ENCODE peak calls at places on chromosomes 5 and 9, in nine cellular contexts. One of them, this sample, is unnamed.

GRCh38 chr9:6909186-6909585 is 151.4 kb downstream of the KDM4C start:
- DNase-seq in astrocyte: no peak
- DNase-seq in AG04450: no peak
- DNase-seq in lung: no peak
- DNase-seq in A673: no peak
- DNase-seq in astrocyte of the cerebellum: no peak
- DNase-seq in mammary epithelial cell: no peak
- DNase-seq in MM.1S: no peak
- DNase-seq in cardiac fibroblast: no peak
- DNase-seq in this sample: peak

GRCh38 chr9:129305246-129305645 is 127.2 kb upstream of the IER5L start:
- DNase-seq in astrocyte: no peak
- DNase-seq in AG04450: no peak
- DNase-seq in lung: no peak
- DNase-seq in A673: no peak
- DNase-seq in astrocyte of the cerebellum: no peak
- DNase-seq in mammary epithelial cell: no peak
- DNase-seq in MM.1S: no peak
- DNase-seq in cardiac fibroblast: no peak
- DNase-seq in this sample: no peak

GRCh38 chr5:66967102-66967501 is 229.5 kb downstream of the CD180 start:
- DNase-seq in astrocyte: peak
- DNase-seq in AG04450: peak
- DNase-seq in lung: no peak
- DNase-seq in A673: no peak
- DNase-seq in astrocyte of the cerebellum: no peak
- DNase-seq in mammary epithelial cell: no peak
- DNase-seq in MM.1S: no peak
- DNase-seq in cardiac fibroblast: peak
- DNase-seq in this sample: no peak

GRCh38 chr9:120696551-120697230 is 17.6 kb downstream of the MEGF9 start:
- DNase-seq in astrocyte: no peak
- DNase-seq in AG04450: no peak
- DNase-seq in lung: no peak
- DNase-seq in A673: no peak
- DNase-seq in astrocyte of the cerebellum: no peak
- DNase-seq in mammary epithelial cell: peak
- DNase-seq in MM.1S: no peak
- DNase-seq in cardiac fibroblast: peak
- DNase-seq in this sample: no peak

GRCh38 chr5:56319281-56320242 is 86.4 kb upstream of the ANKRD55 start:
- DNase-seq in astrocyte: peak
- DNase-seq in AG04450: peak
- DNase-seq in lung: peak
- DNase-seq in A673: peak
- DNase-seq in astrocyte of the cerebellum: no peak
- DNase-seq in mammary epithelial cell: peak
- DNase-seq in MM.1S: no peak
- DNase-seq in cardiac fibroblast: peak
- DNase-seq in this sample: no peak

GRCh38 chr9:5982352-5982751 is 33.1 kb downstream of the RANBP6 start:
- DNase-seq in astrocyte: no peak
- DNase-seq in AG04450: no peak
- DNase-seq in lung: no peak
- DNase-seq in A673: no peak
- DNase-seq in astrocyte of the cerebellum: no peak
- DNase-seq in mammary epithelial cell: no peak
- DNase-seq in MM.1S: no peak
- DNase-seq in cardiac fibroblast: no peak
- DNase-seq in this sample: no peak

GRCh38 chr5:93874080-93874479 is 132.7 kb upstream of the POU5F2 start:
- DNase-seq in astrocyte: peak
- DNase-seq in AG04450: no peak
- DNase-seq in lung: no peak
- DNase-seq in A673: no peak
- DNase-seq in astrocyte of the cerebellum: peak
- DNase-seq in mammary epithelial cell: peak
- DNase-seq in MM.1S: no peak
- DNase-seq in cardiac fibroblast: peak
- DNase-seq in this sample: no peak

GRCh38 chr9:81798606-81799005 is 109.3 kb upstream of the TLE1 start:
- DNase-seq in astrocyte: peak
- DNase-seq in AG04450: peak
- DNase-seq in lung: no peak
- DNase-seq in A673: no peak
- DNase-seq in astrocyte of the cerebellum: no peak
- DNase-seq in mammary epithelial cell: no peak
- DNase-seq in MM.1S: no peak
- DNase-seq in cardiac fibroblast: no peak
- DNase-seq in this sample: no peak

GRCh38 chr5:91038180-91038808 is 344.8 kb downstream of the ARRDC3 start:
- DNase-seq in astrocyte: peak
- DNase-seq in AG04450: no peak
- DNase-seq in lung: no peak
- DNase-seq in A673: peak
- DNase-seq in astrocyte of the cerebellum: no peak
- DNase-seq in mammary epithelial cell: no peak
- DNase-seq in MM.1S: no peak
- DNase-seq in cardiac fibroblast: no peak
- DNase-seq in this sample: no peak

GRCh38 chr9:133961226-133962165 is 30.6 kb downstream of the VAV2 start:
- DNase-seq in astrocyte: no peak
- DNase-seq in AG04450: no peak
- DNase-seq in lung: no peak
- DNase-seq in A673: no peak
- DNase-seq in astrocyte of the cerebellum: no peak
- DNase-seq in mammary epithelial cell: no peak
- DNase-seq in MM.1S: no peak
- DNase-seq in cardiac fibroblast: no peak
- DNase-seq in this sample: no peak

DNA sequence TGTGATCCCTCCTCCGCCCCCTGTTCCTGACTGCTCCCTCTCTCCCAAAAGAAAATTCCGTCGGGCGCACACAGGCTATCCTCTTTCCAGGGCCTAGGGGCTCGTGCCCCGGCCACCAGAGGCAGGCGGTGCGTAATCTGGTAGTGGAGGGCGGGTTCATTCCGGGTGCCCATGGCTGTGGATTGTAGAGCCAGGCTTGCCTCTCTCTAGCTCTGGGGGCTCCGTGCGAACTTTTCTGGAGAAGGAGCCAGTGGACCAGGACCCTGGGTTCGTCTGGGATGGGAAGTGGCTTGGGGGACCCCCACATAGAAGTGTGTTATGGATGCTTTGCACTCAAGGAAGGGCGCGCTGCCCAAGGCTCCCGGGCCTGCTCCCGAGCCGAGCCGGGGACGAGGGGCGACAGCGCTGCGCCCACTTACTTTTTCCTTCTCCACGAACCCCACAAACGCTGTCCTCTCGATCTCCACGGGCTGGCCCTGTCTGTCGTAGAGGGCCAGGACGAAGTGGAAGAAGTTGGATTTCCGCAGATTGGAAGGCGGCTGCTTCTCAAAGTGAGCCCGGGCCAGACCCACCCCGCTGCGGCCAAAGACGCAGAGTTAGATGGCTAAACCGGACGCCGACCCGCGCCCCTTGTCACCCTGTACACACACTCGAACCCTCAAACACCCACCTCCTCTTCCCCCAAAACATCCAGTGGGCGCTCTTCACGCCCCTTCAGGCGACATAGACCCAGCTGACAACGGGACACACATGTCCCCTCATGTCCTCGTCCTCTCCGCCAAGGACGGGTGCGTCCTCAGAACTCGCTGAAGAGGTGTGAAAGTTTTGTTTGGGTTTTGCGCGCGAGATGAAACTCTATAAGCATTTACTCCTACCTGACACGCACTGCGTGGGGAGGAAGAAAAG is 2.9 kb downstream of the EBF1 start:
- DNase-seq in astrocyte: no peak
- DNase-seq in AG04450: no peak
- DNase-seq in lung: no peak
- DNase-seq in A673: no peak
- DNase-seq in astrocyte of the cerebellum: no peak
- DNase-seq in mammary epithelial cell: no peak
- DNase-seq in MM.1S: no peak
- DNase-seq in cardiac fibroblast: peak
- DNase-seq in this sample: no peak
- H3K4me3 ChIP-seq in astrocyte: peak
- H3K4me3 ChIP-seq in AG04450: no peak
- H3K4me3 ChIP-seq in lung: peak
- H3K4me3 ChIP-seq in A673: no peak
- H3K4me3 ChIP-seq in astrocyte of the cerebellum: peak
- H3K4me3 ChIP-seq in mammary epithelial cell: no peak
- H3K4me3 ChIP-seq in MM.1S: no peak
- H3K4me3 ChIP-seq in cardiac fibroblast: peak
- H3K4me3 ChIP-seq in this sample: no peak

GRCh38 chr9:15492485-15493150 is 18.2 kb downstream of the PSIP1 start:
- DNase-seq in astrocyte: no peak
- DNase-seq in AG04450: no peak
- DNase-seq in lung: no peak
- DNase-seq in A673: no peak
- DNase-seq in astrocyte of the cerebellum: no peak
- DNase-seq in mammary epithelial cell: no peak
- DNase-seq in MM.1S: no peak
- DNase-seq in cardiac fibroblast: no peak
- DNase-seq in this sample: no peak

GRCh38 chr9:15485836-15486678 is 24.7 kb downstream of the PSIP1 start:
- DNase-seq in astrocyte: no peak
- DNase-seq in AG04450: no peak
- DNase-seq in lung: no peak
- DNase-seq in A673: peak
- DNase-seq in astrocyte of the cerebellum: no peak
- DNase-seq in mammary epithelial cell: peak
- DNase-seq in MM.1S: no peak
- DNase-seq in cardiac fibroblast: peak
- DNase-seq in this sample: no peak

GRCh38 chr9:15491950-15492349 is 18.8 kb downstream of the PSIP1 start:
- DNase-seq in astrocyte: no peak
- DNase-seq in AG04450: no peak
- DNase-seq in lung: no peak
- DNase-seq in A673: no peak
- DNase-seq in astrocyte of the cerebellum: no peak
- DNase-seq in mammary epithelial cell: no peak
- DNase-seq in MM.1S: no peak
- DNase-seq in cardiac fibroblast: no peak
- DNase-seq in this sample: no peak
- TF ChIP-seq CTCF in astrocyte: no peak
- TF ChIP-seq CTCF in AG04450: no peak
- TF ChIP-seq CTCF in lung: no peak
- TF ChIP-seq CTCF in A673: no peak
- TF ChIP-seq CTCF in astrocyte of the cerebellum: no peak
- TF ChIP-seq CTCF in mammary epithelial cell: no peak
- TF ChIP-seq CTCF in MM.1S: no peak
- TF ChIP-seq CTCF in cardiac fibroblast: no peak
- TF ChIP-seq CTCF in this sample: no peak

GRCh38 chr5:141508440-141508807 is 19.5 kb downstream of the PCDHGC5 start:
- DNase-seq in astrocyte: no peak
- DNase-seq in AG04450: no peak
- DNase-seq in lung: no peak
- DNase-seq in A673: no peak
- DNase-seq in astrocyte of the cerebellum: no peak
- DNase-seq in mammary epithelial cell: no peak
- DNase-seq in MM.1S: no peak
- DNase-seq in cardiac fibroblast: peak
- DNase-seq in this sample: no peak

GRCh38 chr5:141510160-141510559 is 21.3 kb downstream of the PCDHGC5 start:
- DNase-seq in astrocyte: no peak
- DNase-seq in AG04450: no peak
- DNase-seq in lung: no peak
- DNase-seq in A673: no peak
- DNase-seq in astrocyte of the cerebellum: no peak
- DNase-seq in mammary epithelial cell: no peak
- DNase-seq in MM.1S: no peak
- DNase-seq in cardiac fibroblast: no peak
- DNase-seq in this sample: no peak

GRCh38 chr5:141506381-141507155 is 17.7 kb downstream of the PCDHGC5 start:
- DNase-seq in astrocyte: no peak
- DNase-seq in AG04450: no peak
- DNase-seq in lung: no peak
- DNase-seq in A673: no peak
- DNase-seq in astrocyte of the cerebellum: no peak
- DNase-seq in mammary epithelial cell: no peak
- DNase-seq in MM.1S: peak
- DNase-seq in cardiac fibroblast: no peak
- DNase-seq in this sample: no peak

GRCh38 chr5:141508808-141509611 is 20.1 kb downstream of the PCDHGC5 start:
- DNase-seq in astrocyte: peak
- DNase-seq in AG04450: peak
- DNase-seq in lung: peak
- DNase-seq in A673: peak
- DNase-seq in astrocyte of the cerebellum: peak
- DNase-seq in mammary epithelial cell: peak
- DNase-seq in MM.1S: no peak
- DNase-seq in cardiac fibroblast: peak
- DNase-seq in this sample: peak

GRCh38 chr5:141507387-141508091 is 18.7 kb downstream of the PCDHGC5 start:
- DNase-seq in astrocyte: peak
- DNase-seq in AG04450: peak
- DNase-seq in lung: no peak
- DNase-seq in A673: no peak
- DNase-seq in astrocyte of the cerebellum: peak
- DNase-seq in mammary epithelial cell: peak
- DNase-seq in MM.1S: peak
- DNase-seq in cardiac fibroblast: peak
- DNase-seq in this sample: no peak
- H3K4me3 ChIP-seq in astrocyte: no peak
- H3K4me3 ChIP-seq in AG04450: peak
- H3K4me3 ChIP-seq in lung: no peak
- H3K4me3 ChIP-seq in A673: no peak
- H3K4me3 ChIP-seq in astrocyte of the cerebellum: no peak
- H3K4me3 ChIP-seq in mammary epithelial cell: no peak
- H3K4me3 ChIP-seq in MM.1S: peak
- H3K4me3 ChIP-seq in cardiac fibroblast: peak
- H3K4me3 ChIP-seq in this sample: no peak

GRCh38 chr5:42993516-42994284 is 46.4 kb downstream of the ANXA2R start:
- DNase-seq in astrocyte: peak
- DNase-seq in AG04450: peak
- DNase-seq in lung: no peak
- DNase-seq in A673: peak
- DNase-seq in astrocyte of the cerebellum: no peak
- DNase-seq in mammary epithelial cell: no peak
- DNase-seq in MM.1S: peak
- DNase-seq in cardiac fibroblast: peak
- DNase-seq in this sample: no peak

GRCh38 chr5:42992035-42992570 is 48.0 kb downstream of the ANXA2R start:
- DNase-seq in astrocyte: peak
- DNase-seq in AG04450: no peak
- DNase-seq in lung: peak
- DNase-seq in A673: peak
- DNase-seq in astrocyte of the cerebellum: no peak
- DNase-seq in mammary epithelial cell: peak
- DNase-seq in MM.1S: peak
- DNase-seq in cardiac fibroblast: peak
- DNase-seq in this sample: no peak

GRCh38 chr5:42994285-42995151 is 45.6 kb downstream of the ANXA2R start:
- DNase-seq in astrocyte: peak
- DNase-seq in AG04450: peak
- DNase-seq in lung: peak
- DNase-seq in A673: peak
- DNase-seq in astrocyte of the cerebellum: peak
- DNase-seq in mammary epithelial cell: peak
- DNase-seq in MM.1S: peak
- DNase-seq in cardiac fibroblast: peak
- DNase-seq in this sample: no peak

GRCh38 chr5:42991477-42992034 is 48.6 kb downstream of the ANXA2R start:
- DNase-seq in astrocyte: peak
- DNase-seq in AG04450: no peak
- DNase-seq in lung: no peak
- DNase-seq in A673: no peak
- DNase-seq in astrocyte of the cerebellum: no peak
- DNase-seq in mammary epithelial cell: no peak
- DNase-seq in MM.1S: no peak
- DNase-seq in cardiac fibroblast: no peak
- DNase-seq in this sample: no peak

GRCh38 chr5:42995152-42995751 is 44.9 kb downstream of the ANXA2R start:
- DNase-seq in astrocyte: peak
- DNase-seq in AG04450: no peak
- DNase-seq in lung: no peak
- DNase-seq in A673: peak
- DNase-seq in astrocyte of the cerebellum: no peak
- DNase-seq in mammary epithelial cell: no peak
- DNase-seq in MM.1S: no peak
- DNase-seq in cardiac fibroblast: peak
- DNase-seq in this sample: no peak
- TF ChIP-seq CTCF in astrocyte: no peak
- TF ChIP-seq CTCF in AG04450: no peak
- TF ChIP-seq CTCF in lung: no peak
- TF ChIP-seq CTCF in A673: peak
- TF ChIP-seq CTCF in astrocyte of the cerebellum: no peak
- TF ChIP-seq CTCF in mammary epithelial cell: no peak
- TF ChIP-seq CTCF in MM.1S: peak
- TF ChIP-seq CTCF in cardiac fibroblast: no peak
- TF ChIP-seq CTCF in this sample: no peak